ENCODE peak calls at places on chromosomes 12 and 14, in five cellular contexts. G, Q, X, O and D are unnamed samples. For H3K4me1 and H3K36me3, the result is how much of the 10 kb centered on the place peaks cover.

GRCh38 chr14:89504602-89505320 is 87.7 kb upstream of the FOXN3 start:
- DNase-seq in O (no peak), X (no peak), Q (no peak), G (no peak), D (no peak)

GRCh38 chr14:97571861-97572555 is 774.8 kb downstream of the VRK1 start:
- DNase-seq in X (no peak), O (no peak), G (no peak), Q (no peak), D (no peak)

GRCh38 chr14:89336338-89336737 is 80.7 kb downstream of the FOXN3 start:
- DNase-seq in Q (no peak), G (no peak), O (no peak), X (no peak), D (no peak)

GRCh38 chr14:22689186-22689585 is 45.0 kb upstream of the OR6J1 start:
- DNase-seq in O (no peak), Q (no peak), G (no peak), X (no peak), D (peak)

GRCh38 chr12:110668480-110669192 is 20.3 kb downstream of the HVCN1 start:
- DNase-seq in O (no peak), Q (no peak), G (no peak), X (no peak), D (no peak)

GRCh38 chr14:61213116-61213720 is 67.9 kb downstream of the TMEM30B start:
- DNase-seq in G (no peak), O (no peak), Q (no peak), X (no peak), D (no peak)

GRCh38 chr12:67038486-67038885 is 230.7 kb upstream of the CAND1 start:
- DNase-seq in G (no peak), X (no peak), O (no peak), Q (no peak), D (no peak)

GRCh38 chr14:59455411-59455810 is 9.8 kb downstream of the GPR135 start:
- DNase-seq in O (no peak), X (no peak), G (no peak), Q (no peak), D (no peak)

GRCh38 chr12:112524676-112525425 is 106.1 kb downstream of the PTPN11 start:
- DNase-seq in O (no peak), G (no peak), X (no peak), Q (no peak), D (no peak)

GRCh38 chr12:112005419-112006395 is 7.3 kb downstream of the TMEM116 start:
- DNase-seq in O (no peak), Q (no peak), X (no peak), G (no peak), D (no peak)

GRCh38 chr14:59127437-59127732 is 61.1 kb upstream of the DAAM1 start:
- DNase-seq in X (no peak), O (no peak), G (no peak), Q (no peak), D (no peak)

GRCh38 chr14:32980178-32980886 is 41.7 kb downstream of the NPAS3 start:
- DNase-seq in Q (no peak), X (no peak), O (no peak), G (no peak), D (no peak)

GRCh38 chr14:77024171-77024627 is 4.3 kb downstream of the IRF2BPL start:
- DNase-seq in G (no peak), X (peak), O (peak), Q (peak), D (no peak)

GRCh38 chr14:40447032-40447431 is 1014.8 kb upstream of the FBXO33 start:
- DNase-seq in G (no peak), X (no peak), O (no peak), Q (no peak), D (no peak)

GRCh38 chr14:75471059-75471458 is 43.2 kb downstream of the JDP2 start:
- DNase-seq in G (no peak), Q (no peak), O (no peak), X (no peak), D (no peak)
- H3K4me1 ChIP-seq in G (under half), Q (under half), O (under half), X (under half), D (under half)

DNA sequence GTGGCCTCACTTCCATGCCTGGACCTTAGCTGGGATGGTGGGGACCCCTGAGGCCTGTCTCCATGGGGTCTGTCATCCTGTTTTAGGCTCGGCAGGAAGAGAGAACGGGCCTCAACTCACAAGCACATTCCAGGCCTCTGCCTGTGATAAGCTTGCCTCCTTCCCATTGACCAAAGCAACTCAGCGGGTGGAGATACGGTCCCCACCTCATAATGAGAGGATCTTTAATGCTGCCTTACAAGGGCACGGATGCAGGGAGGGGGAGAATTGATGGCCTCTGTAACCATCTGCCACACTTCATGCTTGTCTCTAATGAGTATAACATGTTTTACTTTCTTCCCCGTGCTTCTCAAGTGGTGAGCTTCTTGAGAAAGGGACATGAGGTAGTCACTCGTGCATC is 50.0 kb downstream of the GLT1D1 start:
- DNase-seq in Q (no peak), G (no peak), O (no peak), X (no peak), D (no peak)
- H3K27ac ChIP-seq in Q (no peak), G (no peak), O (no peak), X (no peak), D (no peak)

DNA sequence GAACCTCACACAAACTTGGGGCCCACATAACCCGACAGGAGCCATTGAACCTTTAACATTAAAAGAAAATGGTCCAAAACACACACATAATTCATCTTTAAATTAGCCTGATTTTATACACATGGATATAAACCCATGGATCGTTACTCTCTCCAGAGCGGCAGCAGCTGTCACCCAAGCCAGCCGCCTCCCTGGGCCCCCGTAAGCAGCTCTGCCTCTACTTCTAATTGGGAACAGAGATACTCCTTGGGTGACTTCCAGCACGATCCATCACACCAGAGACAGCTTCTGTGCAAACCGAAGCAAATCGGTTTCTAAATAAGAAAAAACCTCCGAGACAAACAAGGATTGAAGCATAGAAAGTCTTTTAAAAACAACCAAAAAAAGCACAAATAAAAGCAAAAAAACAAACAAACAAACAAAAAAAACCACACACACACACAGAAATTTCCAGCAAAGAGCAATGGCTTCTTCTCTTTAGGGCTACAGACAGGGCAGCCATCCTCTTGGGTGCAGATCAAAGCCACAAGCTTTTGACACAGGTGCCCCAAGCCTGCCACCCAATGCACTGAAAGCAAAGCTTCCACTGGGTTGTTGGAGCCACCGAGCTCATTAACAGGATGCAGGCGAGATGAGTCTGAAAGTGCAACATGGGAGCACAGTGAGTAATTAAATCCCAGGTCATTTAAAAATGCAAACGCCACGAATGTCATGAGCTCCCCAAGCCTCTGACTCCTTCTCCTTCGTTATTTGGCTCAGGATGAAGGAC is 156.9 kb downstream of the DPF3 start:
- DNase-seq in X (no peak), G (no peak), Q (no peak), O (no peak), D (no peak)
- H3K36me3 ChIP-seq in X (under half), G (under half), Q (under half), O (under half), D (under half)

GRCh38 chr12:57156701-57157403 is 9.4 kb upstream of the LRP1-AS start:
- DNase-seq in X (no peak), O (no peak), G (no peak), Q (no peak), D (no peak)
- H3K4me1 ChIP-seq in X (under half), O (under half), G (under half), Q (under half), D (under half)

GRCh38 chr12:5026342-5026938 is 17.2 kb upstream of the KCNA5 start:
- DNase-seq in X (no peak), Q (no peak), O (no peak), G (no peak), D (no peak)
- H3K27ac ChIP-seq in X (no peak), Q (no peak), O (peak), G (no peak), D (no peak)

DNA sequence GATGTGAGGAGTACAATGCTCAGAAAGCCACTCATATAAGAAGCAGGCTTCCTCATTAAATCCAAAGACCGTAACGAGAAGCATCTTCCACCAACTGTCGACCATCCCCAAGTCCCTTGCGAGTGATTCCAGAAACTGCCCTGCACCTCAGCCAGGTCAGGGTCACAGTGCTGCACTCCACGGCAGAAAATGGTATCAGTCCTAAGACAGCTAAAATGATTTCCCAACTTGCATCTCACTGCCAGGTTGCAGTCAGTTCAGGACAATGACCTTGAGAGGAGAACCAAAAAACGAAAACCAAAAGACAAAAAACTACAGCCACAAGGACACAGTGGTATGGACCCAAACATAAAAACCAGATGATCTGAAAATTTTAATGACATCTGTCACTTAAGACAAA is 20.6 kb downstream of the SBNO1 start:
- DNase-seq in Q (no peak), X (no peak), G (no peak), O (no peak), D (no peak)
- H3K36me3 ChIP-seq in Q (under half), X (under half), G (under half), O (half or more), D (half or more)

GRCh38 chr14:29710015-29710414 is 217.6 kb downstream of the PRKD1 start:
- DNase-seq in G (no peak), O (no peak), Q (no peak), X (no peak), D (no peak)

GRCh38 chr14:29716150-29716549 is 211.5 kb downstream of the PRKD1 start:
- DNase-seq in X (peak), G (no peak), Q (no peak), O (no peak), D (no peak)

GRCh38 chr14:29709490-29709889 is 218.2 kb downstream of the PRKD1 start:
- DNase-seq in G (no peak), Q (no peak), O (no peak), X (no peak), D (no peak)

GRCh38 chr14:29717906-29718305 is 209.7 kb downstream of the PRKD1 start:
- DNase-seq in O (no peak), G (no peak), Q (no peak), X (no peak), D (no peak)

GRCh38 chr14:29712586-29712985 is 215.1 kb downstream of the PRKD1 start:
- DNase-seq in G (no peak), Q (no peak), X (no peak), O (no peak), D (no peak)
- H3K4me1 ChIP-seq in G (under half), Q (under half), X (under half), O (under half), D (under half)

DNA sequence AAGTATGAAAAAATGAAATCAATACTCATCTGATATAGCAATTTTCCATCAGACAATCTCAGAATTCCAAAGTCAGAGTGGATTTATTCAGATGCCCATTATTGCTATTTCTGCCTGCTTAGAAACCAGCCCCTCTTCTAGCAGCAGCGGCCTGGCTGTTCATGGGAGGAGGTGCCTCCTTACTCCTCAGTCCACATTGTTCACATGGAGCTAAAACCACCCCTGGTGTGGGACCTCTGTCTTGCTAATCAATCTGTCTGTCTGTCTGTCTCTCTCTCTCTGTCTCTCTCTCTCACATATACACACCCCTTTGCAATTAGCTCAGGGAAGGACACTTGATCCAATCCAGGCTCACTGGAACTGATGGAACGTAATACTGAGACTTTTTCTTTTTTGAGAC is 176.1 kb downstream of the APAF1 start:
- DNase-seq in Q (no peak), G (no peak), X (no peak), O (no peak), D (no peak)
- H3K27ac ChIP-seq in Q (no peak), G (no peak), X (no peak), O (no peak), D (no peak)

GRCh38 chr12:308511-308910 is 45.9 kb upstream of the SLC6A13 start:
- DNase-seq in Q (no peak), X (no peak), O (no peak), G (no peak), D (no peak)
- H3K36me3 ChIP-seq in Q (half or more), X (under half), O (half or more), G (under half), D (half or more)

DNA sequence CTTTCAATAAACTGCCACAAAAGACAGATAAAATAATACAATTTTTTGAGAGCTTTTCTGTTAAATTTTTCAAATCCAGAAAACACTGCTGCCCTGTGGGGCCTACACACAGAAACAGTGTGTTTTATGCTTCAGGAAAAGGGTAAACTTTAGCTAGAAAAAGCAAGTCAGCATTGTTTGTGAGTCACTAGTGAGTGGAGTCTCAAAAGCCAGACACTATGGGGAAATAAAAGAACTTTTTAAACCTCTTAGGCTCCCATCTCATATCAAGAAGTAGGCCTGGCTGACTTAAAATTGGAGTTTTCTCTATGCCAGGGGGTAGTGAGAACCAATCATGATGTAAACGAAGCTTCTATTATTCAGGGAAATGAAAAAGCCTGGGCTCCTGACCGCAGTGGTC is 12.6 kb downstream of the GPR65 start:
- DNase-seq in X (no peak), G (no peak), O (no peak), Q (no peak), D (no peak)
- H3K4me1 ChIP-seq in X (under half), G (under half), O (under half), Q (under half), D (under half)